ENCODE peak calls at places on chromosome 15, in four cellular contexts. D, N, J and C are unnamed samples.

GRCh38 chr15:96887730-96888129 is 557.2 kb downstream of the NR2F2 start:
- DNase-seq in D (no peak), N (no peak), J (no peak), C (no peak)

GRCh38 chr15:52288051-52288942 is 7.3 kb downstream of the MYO5C start:
- DNase-seq in D (no peak), N (no peak), J (no peak), C (no peak)

GRCh38 chr15:78987891-78988360 is 43.1 kb upstream of the CTSH start:
- DNase-seq in D (no peak), N (no peak), J (no peak), C (no peak)

GRCh38 chr15:97009036-97009555 is 678.6 kb downstream of the NR2F2 start:
- DNase-seq in D (no peak), N (no peak), J (no peak), C (no peak)

GRCh38 chr15:55267401-55268053 is 22.1 kb downstream of the RAB27A start:
- DNase-seq in D (no peak), N (no peak), J (no peak), C (no peak)

GRCh38 chr15:96889734-96890480 is 559.4 kb downstream of the NR2F2 start:
- DNase-seq in D (no peak), N (no peak), J (no peak), C (no peak)

GRCh38 chr15:74174216-74174965 is 881 bp downstream of the ISLR start:
- DNase-seq in D (no peak), N (no peak), J (no peak), C (peak)

GRCh38 chr15:78804391-78804792 is 6.9 kb downstream of the ADAMTS7 start:
- DNase-seq in D (no peak), N (no peak), J (no peak), C (no peak)

GRCh38 chr15:73991260-73991659 is 835 bp downstream of the STOML1 start:
- DNase-seq in D (no peak), N (peak), J (peak), C (peak)

GRCh38 chr15:80072285-80072684 is 12.8 kb downstream of the ZFAND6 start:
- DNase-seq in D (peak), N (peak), J (no peak), C (no peak)

GRCh38 chr15:83657549-83657948 is 3.6 kb downstream of the ADAMTSL3 start:
- DNase-seq in D (no peak), N (no peak), J (no peak), C (no peak)

GRCh38 chr15:83980637-83981036 is 254.9 kb upstream of the GOLGA6L4 start:
- DNase-seq in D (no peak), N (no peak), J (no peak), C (no peak)

GRCh38 chr15:94667109-94667508 is 435.7 kb downstream of the MCTP2 start:
- DNase-seq in D (no peak), N (no peak), J (no peak), C (no peak)

GRCh38 chr15:74400915-74401757 is 32.6 kb downstream of the SEMA7A start:
- DNase-seq in D (no peak), N (no peak), J (no peak), C (no peak)

GRCh38 chr15:65354835-65355172 is 23.0 kb downstream of the IGDCC3 start:
- DNase-seq in D (no peak), N (no peak), J (no peak), C (no peak)

GRCh38 chr15:58985443-58985842 is 2.0 kb upstream of the RNF111 start:
- DNase-seq in D (no peak), N (no peak), J (no peak), C (peak)

GRCh38 chr15:72827216-72827615 is 43.7 kb upstream of the ADPGK start:
- DNase-seq in D (no peak), N (no peak), J (no peak), C (no peak)

GRCh38 chr15:58190419-58190818 is 52.2 kb downstream of the AQP9 start:
- DNase-seq in D (no peak), N (no peak), J (no peak), C (no peak)

GRCh38 chr15:39625856-39626255 is 45.0 kb downstream of the THBS1 start:
- DNase-seq in D (no peak), N (no peak), J (no peak), C (no peak)

GRCh38 chr15:88832791-88833190 is 29.6 kb downstream of the ACAN start:
- DNase-seq in D (no peak), N (no peak), J (no peak), C (no peak)

GRCh38 chr15:67834593-67835348 is 5.1 kb downstream of the RNU6-1 start:
- DNase-seq in D (no peak), N (no peak), J (no peak), C (no peak)

GRCh38 chr15:70354260-70354894 is 256.7 kb upstream of the TLE3 start:
- DNase-seq in D (no peak), N (no peak), J (no peak), C (no peak)

GRCh38 chr15:59722451-59722850 is 33.3 kb upstream of the BNIP2 start:
- DNase-seq in D (no peak), N (no peak), J (no peak), C (no peak)

GRCh38 chr15:70582143-70582945 is 181.0 kb downstream of the UACA start:
- DNase-seq in D (no peak), N (peak), J (no peak), C (no peak)